ENCODE peak calls at places on chromosomes 1 and 21, in five cellular contexts. One of them, this sample, is unnamed.

GRCh38 chr1:179742717-179743678 is at the start of gene FAM163A:
- DNase-seq in K562: no peak
- DNase-seq in HepG2: no peak
- DNase-seq in GM12878: no peak
- DNase-seq in H1: no peak
- DNase-seq in this sample: no peak

GRCh38 chr1:101215363-101216011 is 21.3 kb upstream of the S1PR1 start:
- DNase-seq in K562: no peak
- DNase-seq in HepG2: no peak
- DNase-seq in GM12878: no peak
- DNase-seq in H1: no peak
- DNase-seq in this sample: no peak

GRCh38 chr21:14466715-14467114 is 79.4 kb downstream of the SAMSN1 start:
- DNase-seq in K562: no peak
- DNase-seq in HepG2: no peak
- DNase-seq in GM12878: no peak
- DNase-seq in H1: no peak
- DNase-seq in this sample: no peak

GRCh38 chr1:46084553-46085448 is 47.6 kb downstream of the PIK3R3 start:
- DNase-seq in K562: no peak
- DNase-seq in HepG2: no peak
- DNase-seq in GM12878: no peak
- DNase-seq in H1: no peak
- DNase-seq in this sample: no peak

GRCh38 chr1:208950206-208950605 is 633.3 kb upstream of the CAMK1G start:
- DNase-seq in K562: no peak
- DNase-seq in HepG2: no peak
- DNase-seq in GM12878: no peak
- DNase-seq in H1: no peak
- DNase-seq in this sample: no peak

GRCh38 chr21:40471103-40471502 is 375.9 kb downstream of the DSCAM start:
- DNase-seq in K562: no peak
- DNase-seq in HepG2: no peak
- DNase-seq in GM12878: no peak
- DNase-seq in H1: no peak
- DNase-seq in this sample: no peak

GRCh38 chr1:175317795-175318194 is 125.2 kb upstream of the KIAA0040 start:
- DNase-seq in K562: no peak
- DNase-seq in HepG2: no peak
- DNase-seq in GM12878: no peak
- DNase-seq in H1: no peak
- DNase-seq in this sample: no peak

GRCh38 chr1:210571356-210572334 is 242.9 kb downstream of the HHAT start:
- DNase-seq in K562: no peak
- DNase-seq in HepG2: no peak
- DNase-seq in GM12878: no peak
- DNase-seq in H1: no peak
- DNase-seq in this sample: no peak

GRCh38 chr1:224894915-224895314 is 34.6 kb upstream of the DNAH14 start:
- DNase-seq in K562: peak
- DNase-seq in HepG2: peak
- DNase-seq in GM12878: no peak
- DNase-seq in H1: no peak
- DNase-seq in this sample: no peak

GRCh38 chr1:178483251-178483957 is 13.4 kb downstream of the CLEC20A start:
- DNase-seq in K562: no peak
- DNase-seq in HepG2: no peak
- DNase-seq in GM12878: no peak
- DNase-seq in H1: no peak
- DNase-seq in this sample: no peak

DNA sequence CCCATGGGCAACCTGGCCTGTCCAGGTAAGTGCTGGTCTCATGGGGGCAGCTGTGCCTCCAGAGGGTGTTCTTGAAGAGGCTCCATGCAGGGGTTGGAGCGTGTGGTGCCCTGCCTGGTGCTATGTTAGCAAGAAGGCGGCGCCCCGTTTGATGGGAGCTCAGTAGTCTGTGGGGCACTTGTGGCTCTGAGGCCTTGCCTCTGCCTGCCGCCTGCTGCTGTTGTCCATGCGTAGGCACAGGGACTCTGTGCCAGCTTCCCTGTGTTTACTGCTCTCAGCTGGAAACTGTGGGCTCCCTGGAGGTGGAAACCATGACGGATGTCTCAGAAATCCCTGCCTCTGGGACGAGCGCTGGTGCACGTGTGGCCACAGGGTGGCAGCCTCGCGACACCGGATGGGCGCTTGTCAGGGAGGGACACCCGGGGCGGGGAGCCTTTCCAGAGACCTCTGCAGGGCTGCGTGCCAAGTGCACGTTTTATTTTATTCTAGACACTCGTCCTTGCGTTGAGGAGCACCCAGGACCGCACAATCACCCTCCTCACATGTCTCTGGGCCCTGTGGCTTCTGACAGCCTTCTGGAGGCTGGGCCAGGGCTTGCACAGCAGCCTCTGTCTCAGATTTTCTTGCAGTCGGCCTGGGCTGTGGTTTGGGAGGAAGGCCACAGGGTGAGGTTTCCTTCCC is 27.1 kb downstream of the SNAP47 start:
- DNase-seq in K562: peak
- DNase-seq in HepG2: peak
- DNase-seq in GM12878: no peak
- DNase-seq in H1: peak
- DNase-seq in this sample: peak
- TF ChIP-seq POLR2AphosphoS5 in K562: peak
- TF ChIP-seq POLR2AphosphoS5 in HepG2: no peak
- TF ChIP-seq POLR2AphosphoS5 in GM12878: no peak
- TF ChIP-seq POLR2AphosphoS5 in H1: no peak
- TF ChIP-seq POLR2AphosphoS5 in this sample: no peak

GRCh38 chr1:88549536-88549935 is 134.5 kb upstream of the PKN2 start:
- DNase-seq in K562: no peak
- DNase-seq in HepG2: no peak
- DNase-seq in GM12878: no peak
- DNase-seq in H1: no peak
- DNase-seq in this sample: no peak
- TF ChIP-seq TAF1 in K562: no peak
- TF ChIP-seq TAF1 in HepG2: no peak
- TF ChIP-seq TAF1 in GM12878: no peak
- TF ChIP-seq TAF1 in H1: no peak
- TF ChIP-seq TAF1 in this sample: no peak

GRCh38 chr1:59361766-59362165 is 64.9 kb downstream of the FGGY start:
- DNase-seq in K562: peak
- DNase-seq in HepG2: no peak
- DNase-seq in GM12878: no peak
- DNase-seq in H1: no peak
- DNase-seq in this sample: no peak

GRCh38 chr1:59364012-59364411 is 67.1 kb downstream of the FGGY start:
- DNase-seq in K562: no peak
- DNase-seq in HepG2: no peak
- DNase-seq in GM12878: no peak
- DNase-seq in H1: no peak
- DNase-seq in this sample: no peak

GRCh38 chr1:59368007-59368670 is 71.2 kb downstream of the FGGY start:
- DNase-seq in K562: no peak
- DNase-seq in HepG2: peak
- DNase-seq in GM12878: no peak
- DNase-seq in H1: no peak
- DNase-seq in this sample: no peak

GRCh38 chr1:59366352-59366751 is 69.5 kb downstream of the FGGY start:
- DNase-seq in K562: no peak
- DNase-seq in HepG2: no peak
- DNase-seq in GM12878: no peak
- DNase-seq in H1: no peak
- DNase-seq in this sample: no peak

DNA sequence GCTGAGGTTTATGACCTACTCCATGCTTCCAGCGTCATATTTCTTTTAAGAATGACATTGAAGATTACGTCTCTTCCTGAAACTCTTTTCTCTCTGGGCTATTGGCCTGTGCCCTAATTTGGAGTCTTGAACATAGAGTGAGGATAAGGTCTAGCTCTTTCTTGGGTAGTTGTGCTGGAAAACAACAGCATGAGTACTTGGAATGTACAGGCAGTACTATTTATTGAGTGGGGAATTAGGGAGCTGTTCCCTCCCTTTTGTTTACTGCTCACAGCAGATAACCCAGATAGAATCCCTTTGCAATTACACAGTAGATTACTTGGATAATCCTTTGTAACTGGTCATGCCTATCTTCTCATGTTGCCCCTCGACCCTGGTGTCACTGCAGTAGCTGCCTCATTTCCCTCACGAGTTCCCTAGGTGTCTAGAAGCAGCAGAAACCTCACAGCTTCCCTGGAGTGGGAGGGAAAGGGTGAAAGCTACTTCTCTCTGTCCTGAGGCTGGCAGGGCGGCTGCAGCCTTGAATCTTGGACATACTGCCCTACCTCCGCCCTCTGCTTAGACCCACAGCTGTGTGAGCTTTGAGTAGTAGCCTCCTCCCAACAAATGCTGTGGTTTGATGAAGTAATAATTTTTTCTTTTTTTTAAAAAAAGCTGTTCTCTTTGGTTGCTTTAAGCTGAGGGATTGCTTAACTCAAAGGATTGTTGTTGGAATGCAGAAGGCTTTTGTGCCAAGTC is 70.5 kb downstream of the FGGY start:
- DNase-seq in K562: no peak
- DNase-seq in HepG2: no peak
- DNase-seq in GM12878: no peak
- DNase-seq in H1: no peak
- DNase-seq in this sample: no peak
- TF ChIP-seq POLR2A in K562: no peak
- TF ChIP-seq POLR2A in HepG2: no peak
- TF ChIP-seq POLR2A in GM12878: no peak
- TF ChIP-seq POLR2A in H1: no peak
- TF ChIP-seq POLR2A in this sample: no peak

DNA sequence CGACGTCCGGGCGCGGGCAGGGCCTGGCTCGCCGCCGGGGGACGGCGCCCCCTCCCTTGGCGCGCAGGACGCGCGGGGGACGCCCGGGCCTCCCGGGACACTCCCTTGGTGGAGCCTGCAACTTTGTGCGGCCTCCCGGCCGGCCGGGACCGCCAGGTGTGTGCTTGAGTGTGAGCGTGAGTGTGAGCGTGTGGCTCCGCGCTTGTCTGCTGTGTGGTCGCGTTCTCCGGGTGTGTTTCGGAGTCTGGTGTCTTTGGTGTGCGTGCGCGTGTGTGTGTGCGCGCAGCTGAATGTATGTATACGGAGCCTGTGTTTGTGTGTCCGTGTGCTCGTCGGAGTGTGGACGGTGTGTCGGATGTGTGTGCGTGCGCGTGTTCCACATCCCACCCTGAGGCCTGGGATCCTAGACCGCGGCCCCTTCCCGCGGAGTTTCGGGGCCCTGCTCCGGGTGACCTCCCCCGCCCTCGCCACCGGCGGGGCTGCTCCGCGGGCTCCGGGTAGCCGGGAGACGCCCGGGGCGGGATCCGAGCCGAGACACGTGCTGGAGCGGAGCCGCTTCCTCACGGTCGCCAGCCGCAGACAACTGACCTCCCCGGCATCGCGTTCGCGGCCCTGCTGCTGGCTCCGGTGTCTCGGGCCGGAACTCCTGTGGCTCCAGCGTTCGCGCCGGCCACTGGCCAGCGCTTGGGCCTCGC is 1.7 kb downstream of the PTPRU start:
- DNase-seq in K562: peak
- DNase-seq in HepG2: peak
- DNase-seq in GM12878: no peak
- DNase-seq in H1: no peak
- DNase-seq in this sample: peak
- TF ChIP-seq POLR2AphosphoS5 in K562: no peak
- TF ChIP-seq POLR2AphosphoS5 in HepG2: no peak
- TF ChIP-seq POLR2AphosphoS5 in GM12878: no peak
- TF ChIP-seq POLR2AphosphoS5 in H1: no peak
- TF ChIP-seq POLR2AphosphoS5 in this sample: no peak

DNA sequence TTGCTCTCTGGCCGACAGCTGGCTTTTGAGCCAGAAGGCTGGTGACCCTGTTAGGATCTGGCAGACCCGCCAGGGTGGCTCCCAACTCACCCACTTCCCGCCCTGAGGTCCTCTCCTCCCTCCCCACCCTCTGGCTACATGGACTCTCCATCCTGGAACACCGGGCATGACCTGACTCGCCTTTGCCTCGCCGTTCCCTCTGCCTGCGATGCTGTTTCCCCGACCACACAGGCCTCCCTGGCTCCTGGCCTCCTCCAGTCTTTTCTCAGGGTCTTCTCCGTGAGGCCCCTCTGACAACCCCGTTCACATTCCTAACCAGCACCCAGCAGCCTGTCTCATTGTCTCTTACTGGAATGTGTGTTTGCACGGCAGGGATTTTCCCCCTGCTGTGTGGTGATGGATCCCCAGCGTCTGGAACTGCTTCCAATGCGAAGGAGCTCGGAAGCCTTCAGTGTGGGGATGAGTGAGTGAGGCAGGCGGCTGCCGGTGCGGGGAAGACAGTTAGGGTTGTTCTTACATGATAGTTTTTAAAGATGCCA is 46.0 kb upstream of the POFUT2 start:
- DNase-seq in K562: no peak
- DNase-seq in HepG2: no peak
- DNase-seq in GM12878: no peak
- DNase-seq in H1: no peak
- DNase-seq in this sample: no peak
- TF ChIP-seq TAF1 in K562: no peak
- TF ChIP-seq TAF1 in HepG2: no peak
- TF ChIP-seq TAF1 in GM12878: no peak
- TF ChIP-seq TAF1 in H1: no peak
- TF ChIP-seq TAF1 in this sample: no peak

GRCh38 chr1:37808369-37809319 is 636 bp upstream of the YRDC start:
- DNase-seq in K562: peak
- DNase-seq in HepG2: no peak
- DNase-seq in GM12878: no peak
- DNase-seq in H1: no peak
- DNase-seq in this sample: peak
- TF ChIP-seq POLR2A in K562: no peak
- TF ChIP-seq POLR2A in HepG2: no peak
- TF ChIP-seq POLR2A in GM12878: no peak
- TF ChIP-seq POLR2A in H1: no peak
- TF ChIP-seq POLR2A in this sample: no peak

DNA sequence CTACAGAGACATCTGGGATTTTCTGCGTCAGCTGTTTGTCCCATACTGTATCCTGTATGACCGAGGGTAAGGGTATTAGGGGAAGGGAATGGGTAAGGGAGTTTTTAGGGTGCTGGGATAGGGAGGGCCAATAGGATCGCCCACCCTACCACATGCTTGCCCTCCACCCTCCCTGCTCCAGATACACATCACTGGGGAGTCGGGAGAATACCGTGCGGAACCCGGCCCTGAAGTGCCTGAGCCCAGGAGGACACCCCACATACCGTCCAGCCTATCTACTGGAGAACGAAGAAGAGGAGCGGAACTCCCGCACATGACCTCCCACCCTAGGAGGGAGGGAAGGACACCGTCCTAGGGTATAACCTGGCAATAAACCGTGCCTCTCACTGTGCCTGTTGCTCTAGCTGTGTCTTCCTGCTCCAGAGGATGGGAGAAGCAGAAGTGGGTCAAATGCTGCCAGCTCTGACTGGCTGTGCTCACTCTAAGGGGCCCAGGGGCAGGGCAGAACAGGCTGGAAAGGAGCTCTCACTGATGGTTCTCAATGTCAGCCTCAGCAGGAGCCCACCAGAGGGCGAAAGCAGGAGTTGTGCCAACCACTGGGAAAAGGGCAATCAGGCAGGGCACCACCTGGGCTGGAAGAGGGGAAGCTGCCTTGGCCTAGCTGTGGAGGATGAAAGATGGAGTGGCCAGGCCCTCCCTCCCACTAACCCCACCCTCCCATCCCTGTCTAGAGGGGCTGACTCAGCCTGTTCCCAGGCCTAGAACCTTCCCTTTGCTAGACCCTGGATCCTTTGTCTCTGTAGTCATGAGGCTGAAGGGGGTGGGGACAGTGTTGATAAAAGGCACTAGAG is 440 bp upstream of the LENEP start:
- DNase-seq in K562: peak
- DNase-seq in HepG2: no peak
- DNase-seq in GM12878: no peak
- DNase-seq in H1: no peak
- DNase-seq in this sample: no peak
- TF ChIP-seq POLR2AphosphoS5 in K562: peak
- TF ChIP-seq POLR2AphosphoS5 in HepG2: no peak
- TF ChIP-seq POLR2AphosphoS5 in GM12878: no peak
- TF ChIP-seq POLR2AphosphoS5 in H1: peak
- TF ChIP-seq POLR2AphosphoS5 in this sample: no peak